ENCODE peak calls at places on chromosome 5, in four cellular contexts. K, R, S and I are unnamed samples.

GRCh38 chr5:111266491-111266890 is 42.3 kb downstream of the CAMK4 start:
- DNase-seq in K (no peak), R (no peak), S (no peak), I (no peak)

GRCh38 chr5:66717455-66718373 is 121.5 kb downstream of the MAST4 start:
- DNase-seq in K (no peak), R (no peak), S (no peak), I (no peak)

GRCh38 chr5:162768962-162769464 is 668.4 kb upstream of the CCNG1 start:
- DNase-seq in K (no peak), R (no peak), S (no peak), I (peak; percentile 9)

GRCh38 chr5:15215056-15215455 is 284.9 kb upstream of the FBXL7 start:
- DNase-seq in K (no peak), R (no peak), S (no peak), I (no peak)

GRCh38 chr5:163534476-163535172 is 29.2 kb downstream of the MAT2B start:
- DNase-seq in K (peak; percentile 44), R (no peak), S (no peak), I (no peak)

GRCh38 chr5:57420821-57421220 is 61.8 kb downstream of the ACTBL2 start:
- DNase-seq in K (no peak), R (no peak), S (no peak), I (no peak)

GRCh38 chr5:176888016-176888864 is 10.9 kb downstream of the HK3 start:
- DNase-seq in K (no peak), R (no peak), S (no peak), I (no peak)

GRCh38 chr5:100520348-100520747 is 14.8 kb upstream of the FAM174A start:
- DNase-seq in K (no peak), R (no peak), S (no peak), I (no peak)

GRCh38 chr5:87413116-87413645 is 451 bp upstream of the CCNH start:
- DNase-seq in K (no peak), R (no peak), S (no peak), I (no peak)

GRCh38 chr5:150778517-150779396 is at the start of gene SMIM3:
- DNase-seq in K (no peak), R (peak; percentile 47), S (peak; percentile 82), I (no peak)

GRCh38 chr5:40828021-40828631 is 6.9 kb downstream of the RPL37 start:
- DNase-seq in K (no peak), R (no peak), S (no peak), I (no peak)

GRCh38 chr5:151022511-151023018 is 2.2 kb downstream of the GPX3 start:
- DNase-seq in K (no peak), R (no peak), S (peak; percentile 52), I (no peak)

GRCh38 chr5:119290161-119290569 is 65.7 kb upstream of the TNFAIP8 start:
- DNase-seq in K (no peak), R (no peak), S (no peak), I (peak; percentile 66)

DNA sequence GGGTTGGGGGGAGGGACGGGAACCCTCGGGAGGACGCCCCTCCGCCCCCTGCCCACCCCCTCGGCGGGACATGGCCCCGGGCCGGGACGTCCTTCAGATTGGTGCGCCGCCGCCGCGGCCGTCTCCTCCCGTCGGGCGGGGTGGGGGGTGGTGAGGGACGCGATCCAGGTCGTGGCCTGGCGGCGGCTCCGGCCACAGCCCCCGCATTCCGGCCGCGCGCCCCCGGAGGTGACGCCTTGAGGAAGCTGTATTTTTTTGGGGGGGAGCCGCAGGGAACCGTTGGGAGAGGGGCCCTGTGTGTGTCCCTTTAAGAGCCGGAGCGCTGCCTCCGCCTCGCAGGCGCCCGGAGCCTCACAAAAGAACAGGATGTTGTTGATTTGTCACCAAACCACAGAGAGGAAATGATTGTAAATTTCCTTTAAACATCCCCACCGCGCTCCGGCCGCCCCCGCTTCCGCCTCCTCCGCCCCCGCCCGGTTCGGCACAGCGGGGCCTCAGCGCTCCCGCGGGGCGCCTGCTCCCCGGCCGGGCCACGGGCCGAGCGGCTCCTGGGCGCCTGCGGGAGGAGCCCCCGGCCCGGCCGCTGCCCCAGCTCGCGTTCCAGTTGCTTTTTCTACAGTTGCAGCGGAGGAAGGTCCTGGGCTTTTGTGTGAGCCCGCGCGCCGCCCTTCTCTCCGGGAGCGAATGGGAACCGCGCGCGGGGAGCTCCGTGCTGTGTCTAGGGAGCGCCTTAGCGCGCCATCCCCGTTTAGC is 32.1 kb upstream of the SPRY4 start:
- DNase-seq in K (peak; percentile 87), R (peak; percentile 94), S (peak; percentile 85), I (peak; percentile 48)
- TF ChIP-seq BRCA1 in K (no peak), R (no peak), S (no peak), I (no peak)

DNA sequence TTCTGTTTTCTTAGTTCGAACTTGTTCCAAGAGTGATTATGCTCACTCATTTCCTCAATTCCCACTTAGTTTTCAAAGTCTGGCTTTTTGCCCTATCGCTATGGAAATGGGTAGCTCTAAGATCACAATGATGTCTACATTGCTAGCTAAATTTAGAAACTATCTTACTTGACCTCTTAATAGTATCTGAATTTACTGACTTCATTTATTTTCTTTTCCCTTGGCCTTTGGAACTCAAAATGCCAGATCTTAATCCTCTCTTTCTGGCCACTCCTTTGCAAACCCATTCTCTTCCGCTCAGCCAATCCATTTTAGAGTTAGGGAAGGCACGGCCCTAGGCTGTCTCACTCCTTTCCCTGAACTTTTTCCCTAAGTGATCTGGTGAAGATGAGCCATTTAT is 137.0 kb downstream of the FER start:
- DNase-seq in K (no peak), R (no peak), S (no peak), I (no peak)
- TF ChIP-seq BRCA1 in K (no peak), R (no peak), S (no peak), I (no peak)

GRCh38 chr5:167147879-167148278 is 1143.6 kb upstream of the WWC1 start:
- DNase-seq in K (no peak), R (no peak), S (no peak), I (no peak)
- TF ChIP-seq BRCA1 in K (no peak), R (no peak), S (no peak), I (no peak)

GRCh38 chr5:125045647-125046046 is 299.2 kb upstream of the ZNF608 start:
- DNase-seq in K (no peak), R (no peak), S (no peak), I (no peak)

GRCh38 chr5:125050926-125051325 is 304.5 kb upstream of the ZNF608 start:
- DNase-seq in K (no peak), R (no peak), S (no peak), I (no peak)

GRCh38 chr5:125046838-125047237 is 300.4 kb upstream of the ZNF608 start:
- DNase-seq in K (no peak), R (no peak), S (no peak), I (no peak)

GRCh38 chr5:125049721-125050357 is 303.4 kb upstream of the ZNF608 start:
- DNase-seq in K (no peak), R (no peak), S (no peak), I (no peak)

DNA sequence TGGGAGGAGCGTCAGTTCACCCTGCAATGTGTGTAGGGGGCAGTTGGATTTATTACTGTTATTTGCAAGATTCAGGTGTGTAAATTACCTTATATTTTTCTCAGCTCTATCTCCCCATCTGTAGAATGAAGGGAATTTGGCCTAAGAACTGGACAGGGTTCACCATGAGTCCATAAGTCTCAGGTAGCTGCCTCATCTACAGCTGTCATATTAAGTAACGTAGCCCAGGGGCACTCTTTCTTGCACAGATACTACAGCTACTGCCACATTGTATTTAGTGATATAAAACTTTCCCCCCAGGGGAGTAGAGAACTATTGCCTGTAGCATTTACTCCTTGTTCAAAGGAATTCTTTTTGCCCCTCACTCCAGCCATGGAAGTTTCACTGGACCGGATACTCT is 301.4 kb upstream of the ZNF608 start:
- DNase-seq in K (no peak), R (no peak), S (no peak), I (no peak)
- TF ChIP-seq BRCA1 in K (no peak), R (no peak), S (no peak), I (no peak)

GRCh38 chr5:102910240-102911226 is 155.4 kb downstream of the PAM start:
- DNase-seq in K (no peak), R (no peak), S (no peak), I (no peak)
- TF ChIP-seq BRCA1 in K (no peak), R (no peak), S (no peak), I (no peak)

DNA sequence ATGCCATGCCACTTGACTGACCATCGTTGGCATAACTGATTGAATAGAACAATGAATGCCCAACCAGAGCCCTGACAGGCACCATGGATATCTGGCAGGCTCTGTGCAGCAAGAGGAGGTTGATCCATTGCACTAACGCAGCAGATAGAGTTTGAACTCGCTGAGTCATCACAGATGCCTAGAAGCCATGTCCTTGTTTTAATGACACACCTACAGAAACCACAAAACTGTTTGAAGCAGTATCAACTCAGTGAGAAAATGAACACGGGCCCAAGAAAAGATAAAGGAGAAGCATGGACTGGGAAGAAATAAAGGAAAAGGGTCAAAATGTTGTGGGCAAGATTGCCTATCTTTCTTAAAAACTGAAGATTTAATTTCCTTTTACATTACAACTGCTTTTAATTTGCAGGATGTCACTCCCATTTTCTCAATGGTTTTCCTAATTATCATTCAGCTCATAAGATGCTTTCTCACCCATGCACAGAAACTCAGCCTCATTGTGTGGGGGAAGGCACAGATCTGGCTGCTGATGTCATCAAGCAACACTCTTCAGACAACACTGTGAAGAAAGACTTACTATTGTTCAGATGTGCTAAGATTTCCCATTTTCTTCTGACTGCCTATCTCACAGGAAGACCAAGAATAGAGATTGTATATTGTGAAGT is 129.0 kb downstream of the PIK3R1 start:
- DNase-seq in K (no peak), R (no peak), S (peak; percentile 72), I (no peak)
- TF ChIP-seq BRCA1 in K (no peak), R (no peak), S (no peak), I (no peak)